ENCODE peak calls at places on chromosomes 11 and 22, in nine cellular contexts. Z is epithelial cell of proximal tubule; J is NAMALWA; Y is osteocyte; T is activated CD4-positive, CD25-positive, alpha-beta regulatory T cell; G is T-helper 9 cell; X is astrocyte of the spinal cord; C is stimulated activated effector memory CD8-positive, alpha-beta T cell treated with anti-CD3 and anti-CD28 coated beads, Interleukin-12 subunit alpha, Interleukin-12 subunit beta, amount 100 ng/mL, for 72 hours; D is stimulated activated CD4-positive, alpha-beta T cell treated with anti-CD3 and anti-CD28 coated beads, Interleukin-15, amount 100 ng/mL, for 24 hours. R is an unnamed sample.

GRCh38 chr22:26610983-26611382 is 6.8 kb downstream of the CRYBB1 start:
- DNase-seq in J (no peak), C (no peak), Y (no peak), T (no peak), X (peak; percentile 4), D (no peak), G (no peak), Z (no peak), R (no peak)

GRCh38 chr11:96132437-96132836 is 208.5 kb upstream of the MTMR2 start:
- DNase-seq in J (no peak), Z (no peak), G (no peak), X (no peak), T (no peak), D (no peak), Y (no peak), C (no peak), R (no peak)

GRCh38 chr11:12799373-12799835 is 125.2 kb downstream of the TEAD1 start:
- DNase-seq in Y (no peak), T (no peak), D (no peak), J (no peak), X (no peak), G (no peak), C (no peak), Z (no peak), R (no peak)

GRCh38 chr11:104892723-104893511 is 5.3 kb downstream of the CASP12 start:
- DNase-seq in T (no peak), G (no peak), X (peak; percentile 64), C (no peak), Z (no peak), Y (no peak), D (no peak), J (no peak), R (no peak)

GRCh38 chr22:45671051-45671782 is 417 bp upstream of the ATXN10 start:
- DNase-seq in C (no peak), X (no peak), T (no peak), Y (no peak), Z (no peak), G (no peak), D (peak; percentile 7), J (no peak), R (no peak)

GRCh38 chr11:131622193-131622592 is 251.8 kb downstream of the NTM start:
- DNase-seq in D (no peak), T (no peak), X (no peak), J (no peak), C (no peak), Z (no peak), G (no peak), Y (no peak), R (no peak)

GRCh38 chr11:120563698-120564572 is 52.4 kb downstream of the GRIK4 start:
- DNase-seq in T (no peak), Y (no peak), J (no peak), D (no peak), C (no peak), Z (no peak), X (peak; percentile 15), G (no peak), R (no peak)

GRCh38 chr22:45262931-45263789 is 21.6 kb upstream of the UPK3A start:
- DNase-seq in D (no peak), G (no peak), C (no peak), X (no peak), Y (no peak), Z (no peak), J (peak; percentile 97), T (no peak), R (no peak)

GRCh38 chr11:10076458-10077141 is 217.4 kb downstream of the SBF2 start:
- DNase-seq in Y (no peak), G (no peak), X (peak; percentile 55), C (peak; percentile 58), J (peak; percentile 51), T (no peak), Z (no peak), D (peak; percentile 51), R (no peak)

GRCh38 chr22:27820896-27821866 is 19.6 kb upstream of the MN1 start:
- DNase-seq in Z (no peak), C (no peak), T (no peak), Y (no peak), D (no peak), J (no peak), G (no peak), X (peak; percentile 15), R (no peak)

GRCh38 chr22:49450521-49450920 is 377.2 kb downstream of the BRD1 start:
- DNase-seq in T (no peak), J (no peak), C (no peak), D (no peak), X (no peak), G (no peak), Z (no peak), Y (no peak), R (no peak)

GRCh38 chr11:2795491-2795991 is 90.0 kb downstream of the CDKN1C start:
- DNase-seq in G (no peak), J (no peak), D (peak; percentile 0), C (no peak), Z (no peak), X (no peak), T (no peak), Y (peak; percentile 77), R (no peak)

GRCh38 chr11:2928605-2929510 is at the start of gene PHLDA2:
- DNase-seq in J (no peak), C (peak; percentile 74), G (peak; percentile 48), D (peak; percentile 81), T (peak; percentile 43), Z (no peak), X (peak; percentile 74), Y (no peak), R (peak; percentile 93)

GRCh38 chr22:39166547-39166946 is 14.1 kb upstream of the CBX7 start:
- DNase-seq in Z (no peak), C (no peak), D (no peak), Y (no peak), J (no peak), T (no peak), G (no peak), X (no peak), R (no peak)

GRCh38 chr11:64123102-64123434 is 42.8 kb downstream of the MACROD1 start:
- DNase-seq in X (no peak), G (no peak), J (no peak), T (no peak), Y (no peak), D (no peak), Z (no peak), C (no peak), R (no peak)

R was measured in lower leg skin.